ENCODE peak calls at places on chromosome 17, in ten cellular contexts. Z is H7; E is NCI-H1048; U is stimulated activated CD4-positive, alpha-beta T cell treated with anti-CD3 and anti-CD28 coated beads, Interleukin-12 subunit alpha, Interleukin-12 subunit beta, amount 100 ng/mL, for 48 hours; Y is skeletal muscle cell; N is fibroblast of pulmonary artery; I is A549; C is endothelial cell; Q is M059J; R is CD8-positive, alpha-beta T cell. F is an unnamed sample.

GRCh38 chr17:8705427-8705826 is 39.2 kb downstream of the CCDC42 start:
- DNase-seq in Z (no peak), E (no peak), U (no peak), Y (no peak), N (no peak), I (no peak), C (no peak), Q (no peak), R (no peak), F (no peak)

GRCh38 chr17:40069751-40070643 is 7.2 kb downstream of the THRA start:
- DNase-seq in Z (peak), E (no peak), U (peak), Y (no peak), N (peak), I (peak), C (no peak), Q (peak), R (peak), F (peak)

GRCh38 chr17:80261159-80261894 is 675 bp downstream of the RNF213 start:
- DNase-seq in Z (peak), E (no peak), U (peak), Y (no peak), N (peak), I (peak), C (peak), Q (peak), R (peak), F (peak)

GRCh38 chr17:42460371-42460770 is 1.7 kb downstream of the ATP6V0A1 start:
- DNase-seq in Z (no peak), E (no peak), U (no peak), Y (no peak), N (no peak), I (no peak), C (no peak), Q (peak), R (no peak), F (no peak)

GRCh38 chr17:74077231-74077630 is 126.2 kb upstream of the RPL38 start:
- DNase-seq in Z (no peak), E (no peak), U (no peak), Y (no peak), N (no peak), I (no peak), C (no peak), Q (no peak), R (no peak), F (no peak)

GRCh38 chr17:76304226-76305134 is 3.6 kb downstream of the QRICH2 start:
- DNase-seq in Z (peak), E (no peak), U (no peak), Y (no peak), N (no peak), I (no peak), C (no peak), Q (no peak), R (no peak), F (no peak)

GRCh38 chr17:78324391-78325075 is 35.3 kb downstream of the SOCS3 start:
- DNase-seq in Z (peak), E (no peak), U (no peak), Y (peak), N (peak), I (peak), C (peak), Q (peak), R (no peak), F (peak)

GRCh38 chr17:2025220-2025621 is at the start of gene RTN4RL1:
- DNase-seq in Z (peak), E (no peak), U (no peak), Y (no peak), N (peak), I (peak), C (no peak), Q (peak), R (peak), F (peak)

GRCh38 chr17:13531701-13532100 is 70.0 kb downstream of the HS3ST3A1 start:
- DNase-seq in Z (no peak), E (no peak), U (no peak), Y (no peak), N (no peak), I (no peak), C (no peak), Q (no peak), R (no peak), F (no peak)

GRCh38 chr17:17740627-17741237 is 59.5 kb downstream of the RAI1 start:
- DNase-seq in Z (peak), E (no peak), U (no peak), Y (no peak), N (no peak), I (no peak), C (no peak), Q (no peak), R (no peak), F (peak)

GRCh38 chr17:79808763-79809529 is 12.1 kb upstream of the CBX8 start:
- DNase-seq in Z (peak), E (no peak), U (no peak), Y (no peak), N (peak), I (peak), C (no peak), Q (peak), R (no peak), F (no peak)

GRCh38 chr17:78774956-78775571 is 7.0 kb downstream of the CYTH1 start:
- DNase-seq in Z (no peak), E (no peak), U (no peak), Y (no peak), N (no peak), I (no peak), C (no peak), Q (no peak), R (peak), F (no peak)

GRCh38 chr17:1179635-1180433 is at the start of gene ABR:
- DNase-seq in Z (peak), E (no peak), U (peak), Y (no peak), N (peak), I (no peak), C (peak), Q (peak), R (peak), F (peak)

GRCh38 chr17:73308017-73308823 is 3.6 kb downstream of the CDC42EP4 start:
- DNase-seq in Z (no peak), E (no peak), U (no peak), Y (no peak), N (peak), I (peak), C (no peak), Q (peak), R (no peak), F (no peak)

GRCh38 chr17:73727941-73728340 is 83.7 kb upstream of the SDK2 start:
- DNase-seq in Z (no peak), E (no peak), U (no peak), Y (no peak), N (no peak), I (no peak), C (no peak), Q (no peak), R (no peak), F (no peak)

GRCh38 chr17:47603830-47604229 is 45.9 kb upstream of the KPNB1 start:
- DNase-seq in Z (no peak), E (no peak), U (no peak), Y (no peak), N (no peak), I (no peak), C (no peak), Q (no peak), R (no peak), F (no peak)

GRCh38 chr17:12618557-12618956 is 47.1 kb upstream of the MYOCD start:
- DNase-seq in Z (no peak), E (no peak), U (no peak), Y (no peak), N (peak), I (no peak), C (no peak), Q (peak), R (no peak), F (no peak)

GRCh38 chr17:48625502-48626201 is 506 bp downstream of the HOXB9 start:
- DNase-seq in Z (peak), E (no peak), U (no peak), Y (no peak), N (no peak), I (peak), C (no peak), Q (peak), R (no peak), F (no peak)

GRCh38 chr17:50056217-50056960 is 479 bp downstream of the ITGA3 start:
- DNase-seq in Z (peak), E (no peak), U (no peak), Y (no peak), N (peak), I (peak), C (peak), Q (peak), R (peak), F (peak)